ENCODE peak calls at places on chromosome 11, in eight cellular contexts. Y is pancreas, Z is adipocyte, W is IMR-90, E is upper lobe of right lung, L is body of pancreas, G is MM.1S, V is A549. O is an unnamed sample.

GRCh38 chr11:61963282-61964057 is 4.0 kb downstream of the FTH1 start:
- DNase-seq in Y (peak; percentile 41), L (peak; percentile 15), E (peak; percentile 62), Z (peak; percentile 74), W (peak; percentile 60), G (peak; percentile 19), V (no peak), O (peak; percentile 69)

GRCh38 chr11:65036931-65037330 is 4.1 kb upstream of the SAC3D1 start:
- DNase-seq in G (no peak), Z (no peak), V (no peak), W (no peak), E (peak; percentile 84), Y (peak; percentile 64), L (peak; percentile 75), O (no peak)

GRCh38 chr11:9834281-9834680 is 170.4 kb downstream of the SWAP70 start:
- DNase-seq in G (no peak), L (no peak), E (no peak), V (no peak), Y (no peak), W (no peak), Z (no peak), O (no peak)

GRCh38 chr11:130601764-130602163 is 153.3 kb downstream of the ADAMTS15 start:
- DNase-seq in Z (no peak), Y (no peak), W (no peak), L (no peak), G (no peak), V (no peak), E (no peak), O (no peak)

GRCh38 chr11:75308116-75308515 is 43.3 kb downstream of the ARRB1 start:
- DNase-seq in Z (no peak), Y (no peak), E (no peak), L (peak; percentile 38), W (no peak), G (no peak), V (no peak), O (no peak)

GRCh38 chr11:100581318-100581717 is 105.8 kb upstream of the ARHGAP42 start:
- DNase-seq in E (no peak), Y (no peak), Z (no peak), L (no peak), G (no peak), V (no peak), W (no peak), O (peak; percentile 14)

GRCh38 chr11:74662487-74663103 is 68.6 kb downstream of the CHRDL2 start:
- DNase-seq in G (no peak), W (no peak), L (no peak), V (no peak), Z (no peak), E (no peak), Y (no peak), O (no peak)

GRCh38 chr11:44484211-44484610 is 81.3 kb upstream of the CD82 start:
- DNase-seq in E (no peak), W (peak; percentile 5), L (no peak), V (peak; percentile 26), G (no peak), Z (peak; percentile 33), Y (no peak), O (no peak)

GRCh38 chr11:10373929-10374328 is 69.1 kb downstream of the ADM start:
- DNase-seq in E (no peak), Z (no peak), Y (no peak), L (no peak), G (no peak), W (no peak), V (no peak), O (no peak)

GRCh38 chr11:69133251-69133650 is 22.5 kb upstream of the SMIM38 start:
- DNase-seq in Y (no peak), V (no peak), G (no peak), L (no peak), W (no peak), E (no peak), Z (no peak), O (no peak)

GRCh38 chr11:69135420-69136363 is 20.0 kb upstream of the SMIM38 start:
- DNase-seq in V (no peak), W (no peak), Y (no peak), L (peak; percentile 1), G (no peak), Z (no peak), E (peak; percentile 45), O (no peak)

GRCh38 chr11:69136471-69136870 is 19.3 kb upstream of the SMIM38 start:
- DNase-seq in L (no peak), E (peak; percentile 58), G (no peak), Y (no peak), Z (no peak), V (no peak), W (no peak), O (no peak)

GRCh38 chr11:69137148-69137844 is 18.4 kb upstream of the SMIM38 start:
- DNase-seq in W (no peak), E (peak; percentile 47), G (no peak), Y (no peak), Z (no peak), L (no peak), V (no peak), O (no peak)

DNA sequence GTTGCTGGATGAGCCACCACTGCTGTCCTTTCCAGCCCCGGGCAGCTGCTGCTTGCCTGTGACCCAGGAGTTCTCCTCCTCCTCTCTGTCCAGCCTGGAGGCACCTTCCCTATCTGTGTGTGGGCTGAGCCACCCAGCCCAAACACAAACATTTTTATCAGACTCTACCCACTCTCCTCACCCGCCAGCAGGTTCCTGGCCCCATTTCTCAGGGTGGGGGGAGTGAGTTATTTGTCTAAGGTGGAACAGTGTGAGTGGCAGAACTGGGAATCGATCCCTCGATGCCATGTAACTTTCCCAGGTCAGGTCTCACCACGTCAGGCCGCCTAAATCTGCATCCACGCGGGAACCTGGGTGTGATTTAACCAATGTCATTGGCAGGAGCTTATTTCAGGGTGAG is 20.8 kb upstream of the SMIM38 start:
- DNase-seq in Z (no peak), V (no peak), L (peak; percentile 9), Y (no peak), E (peak; percentile 37), W (no peak), G (no peak), O (no peak)
- H3K4me3 ChIP-seq in Z (no peak overlapping the region), V (no peak overlapping the region), L (no peak overlapping the region), Y (no peak overlapping the region), E (no peak overlapping the region), W (no peak overlapping the region), G (no peak overlapping the region), O (no peak overlapping the region)

GRCh38 chr11:59173080-59173963 is 1.4 kb downstream of the DTX4 start:
- DNase-seq in Z (peak; percentile 65), L (peak; percentile 21), V (no peak), E (peak; percentile 78), Y (peak; percentile 27), W (peak; percentile 30), G (no peak), O (peak; percentile 41)

GRCh38 chr11:59176330-59176729 is 4.4 kb downstream of the DTX4 start:
- DNase-seq in W (no peak), Y (no peak), Z (no peak), L (no peak), V (no peak), E (no peak), G (no peak), O (no peak)

GRCh38 chr11:59174664-59175033 is 2.7 kb downstream of the DTX4 start:
- DNase-seq in G (no peak), V (no peak), W (peak; percentile 70), Y (no peak), Z (peak; percentile 78), L (no peak), E (no peak), O (peak; percentile 48)

GRCh38 chr11:59173964-59174663 is 2.2 kb downstream of the DTX4 start:
- DNase-seq in V (no peak), Z (peak; percentile 75), Y (peak; percentile 71), E (peak; percentile 86), W (peak; percentile 59), L (peak; percentile 56), G (no peak), O (no peak)

GRCh38 chr11:59175104-59175503 is 3.2 kb downstream of the DTX4 start:
- DNase-seq in G (no peak), L (no peak), V (no peak), Y (no peak), Z (peak; percentile 28), E (peak; percentile 68), W (no peak), O (no peak)
- H3K4me3 ChIP-seq in G (no peak overlapping the region), L (no peak overlapping the region), V (no peak overlapping the region), Y (no peak overlapping the region), Z (peak overlapping the region; percentile 90), E (no peak overlapping the region), W (no peak overlapping the region), O (no peak overlapping the region)

DNA sequence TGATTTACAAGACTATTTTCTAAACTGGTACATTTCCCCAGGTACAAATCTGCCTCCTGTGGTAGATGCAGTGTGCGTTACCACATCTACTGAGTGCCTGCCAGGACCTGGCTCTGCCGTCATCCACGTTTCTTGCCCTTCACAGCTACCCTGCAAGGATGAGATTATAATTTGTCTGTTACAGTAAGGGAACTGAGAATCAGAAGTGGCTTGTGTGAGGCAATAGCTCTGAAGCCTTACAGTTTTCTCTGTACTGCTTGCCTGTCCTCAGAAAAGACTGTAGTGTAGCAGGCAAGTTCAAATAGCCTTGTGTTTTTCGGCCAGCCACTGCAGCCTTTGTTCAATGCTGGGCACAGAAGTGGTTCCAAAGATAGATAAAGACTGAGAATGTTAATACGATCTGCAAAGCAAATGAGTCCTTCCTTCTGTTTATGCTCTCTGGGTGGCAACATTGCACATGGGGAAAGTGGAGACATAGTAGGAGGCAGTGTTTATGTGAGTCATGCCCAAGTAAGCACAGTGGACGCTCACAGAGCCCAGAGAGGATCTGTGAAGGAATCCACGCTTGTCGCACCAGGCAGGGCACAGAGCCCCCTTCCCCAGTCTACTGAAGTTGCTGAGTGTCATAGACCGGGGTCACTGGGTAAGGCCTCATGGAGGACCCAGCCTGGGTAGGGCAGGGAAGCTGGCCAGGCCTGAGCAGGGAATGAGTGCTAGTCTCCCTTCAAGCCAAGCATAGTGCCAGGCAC is 49.1 kb downstream of the MICAL2 start:
- DNase-seq in Z (peak; percentile 89), Y (no peak), G (no peak), V (peak; percentile 69), E (no peak), W (peak; percentile 97), L (no peak), O (peak; percentile 84)
- H3K4me3 ChIP-seq in Z (peak overlapping the region; percentile 4), Y (no peak overlapping the region), G (no peak overlapping the region), V (no peak overlapping the region), E (no peak overlapping the region), W (no peak overlapping the region), L (no peak overlapping the region), O (no peak overlapping the region)

DNA sequence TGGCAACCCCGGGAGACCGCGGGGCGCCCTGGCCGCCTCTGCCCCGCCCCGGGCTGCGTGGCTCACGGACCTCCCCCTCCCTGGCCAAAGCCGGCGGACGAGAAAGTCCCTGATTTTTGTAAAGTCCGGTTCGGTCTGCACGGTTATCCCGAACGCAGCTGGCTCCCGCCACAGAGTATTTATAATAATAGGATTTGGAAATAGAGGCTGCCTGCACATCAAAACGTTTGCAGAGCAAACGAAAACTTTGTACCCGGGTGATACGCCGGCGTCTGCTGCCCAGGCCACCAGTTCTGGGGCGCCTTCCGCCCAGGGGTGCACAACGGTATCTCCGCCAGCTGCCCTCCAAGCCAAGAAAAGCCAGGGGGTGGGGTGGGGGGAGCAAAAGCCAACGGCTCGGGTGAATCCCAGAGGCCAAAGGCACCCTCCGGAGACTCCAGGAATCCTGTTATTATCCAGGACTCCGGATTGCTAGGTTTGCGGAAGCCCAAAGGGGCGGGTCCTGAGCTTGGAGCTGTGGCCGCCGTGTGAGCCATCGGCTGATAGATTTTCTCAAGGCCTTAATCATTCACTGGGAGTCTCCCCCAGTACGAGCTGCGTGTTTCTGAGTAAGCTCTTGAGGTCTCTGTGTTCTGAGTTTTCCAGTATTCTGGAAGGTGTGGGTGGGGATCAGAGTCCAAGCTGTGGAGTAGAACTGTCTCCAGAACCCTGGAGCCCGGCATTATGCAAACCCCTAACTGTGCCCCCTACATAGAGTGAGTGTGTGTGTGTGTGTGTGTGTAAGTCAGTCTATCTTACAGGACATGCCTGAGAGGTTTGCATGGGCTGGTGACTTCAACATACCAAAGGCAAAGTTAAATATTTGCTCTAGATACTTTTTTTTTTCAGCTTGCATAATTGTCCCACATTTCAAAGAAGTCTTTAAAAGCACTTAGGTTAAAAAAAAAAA is 679 bp upstream of the SHANK2 start:
- DNase-seq in V (peak; percentile 88), E (peak; percentile 80), L (peak; percentile 73), Y (peak; percentile 74), G (no peak), Z (peak; percentile 53), W (peak; percentile 68), O (peak; percentile 55)
- H3K4me3 ChIP-seq in V (peak overlapping the region; percentile 99), E (peak overlapping the region; percentile 56), L (peak overlapping the region; percentile 15), Y (peak overlapping the region; percentile 62), G (no peak overlapping the region), Z (peak overlapping the region; percentile 85), W (peak overlapping the region; percentile 62), O (peak overlapping the region; percentile 35)